ENCODE peak calls at places on chromosomes 7 and 10, in four cellular contexts. S, P, K and X are unnamed samples.

GRCh38 chr7:115332691-115333090 is 410.8 kb downstream of the MDFIC start:
- DNase-seq in S (no peak), P (no peak), K (no peak), X (no peak)

GRCh38 chr10:47457826-47458225 is 26.1 kb downstream of the ANXA8 start:
- DNase-seq in K (no peak), P (peak), S (no peak), X (no peak)

GRCh38 chr7:6658618-6659345 is 21.7 kb downstream of the ZNF316 start:
- DNase-seq in K (no peak), P (no peak), S (no peak), X (no peak)

GRCh38 chr10:79316671-79317431 is 30.4 kb upstream of the PPIF start:
- DNase-seq in P (no peak), S (peak), K (no peak), X (no peak)

GRCh38 chr7:1355568-1356340 is 103.5 kb downstream of the MICALL2 start:
- DNase-seq in S (no peak), K (no peak), P (no peak), X (no peak)

GRCh38 chr7:139108256-139109187 is 998 bp downstream of the ZC3HAV1 start:
- DNase-seq in P (peak), S (peak), K (peak), X (peak)

GRCh38 chr10:31876616-31877352 is 51.8 kb downstream of the ARHGAP12 start:
- DNase-seq in P (no peak), S (no peak), K (no peak), X (no peak)

GRCh38 chr10:124565565-124566221 is 104.1 kb downstream of the LHPP start:
- DNase-seq in K (peak), S (no peak), P (peak), X (peak)

GRCh38 chr10:24439935-24440334 is 231.0 kb downstream of the KIAA1217 start:
- DNase-seq in P (no peak), S (no peak), K (no peak), X (no peak)

GRCh38 chr10:22133640-22134624 is 83.9 kb downstream of the EBLN1 start:
- DNase-seq in K (no peak), P (no peak), S (peak), X (no peak)

GRCh38 chr10:84097787-84098353 is 41.4 kb upstream of the GHITM start:
- DNase-seq in P (no peak), S (peak), K (no peak), X (peak)

GRCh38 chr7:5382281-5383041 is 41.2 kb downstream of the TNRC18 start:
- DNase-seq in S (peak), K (peak), P (peak), X (peak)

GRCh38 chr7:117051808-117052207 is 98.5 kb downstream of the ST7 start:
- DNase-seq in S (no peak), P (no peak), K (no peak), X (no peak)

GRCh38 chr7:116443101-116443523 is 56.4 kb upstream of the CAV2 start:
- DNase-seq in S (peak), P (no peak), K (no peak), X (no peak)

GRCh38 chr10:78062296-78062695 is 28.6 kb downstream of the RPS24 start:
- DNase-seq in K (no peak), S (no peak), P (no peak), X (no peak)

GRCh38 chr7:47581821-47582747 is at the start of gene TNS3:
- DNase-seq in S (peak), K (peak), P (peak), X (no peak)

GRCh38 chr10:109972372-109973001 is 35.3 kb upstream of the ADD3 start:
- DNase-seq in K (no peak), S (no peak), P (no peak), X (no peak)

GRCh38 chr7:41624818-41625217 is 78.1 kb downstream of the INHBA start:
- DNase-seq in S (peak), K (no peak), P (no peak), X (no peak)

GRCh38 chr10:132240581-132240980 is 53.8 kb downstream of the DPYSL4 start:
- DNase-seq in K (no peak), P (no peak), S (no peak), X (no peak)

GRCh38 chr7:42693722-42694121 is 218.1 kb downstream of the C7orf25 start:
- DNase-seq in S (no peak), K (no peak), P (no peak), X (no peak)

GRCh38 chr10:114328278-114328812 is 76.0 kb downstream of the AFAP1L2 start:
- DNase-seq in K (no peak), P (no peak), S (no peak), X (no peak)

GRCh38 chr10:60921631-60922030 is 22.4 kb downstream of the RHOBTB1 start:
- DNase-seq in S (no peak), K (no peak), P (no peak), X (no peak)

GRCh38 chr7:128172151-128172550 is 68.9 kb upstream of the LEP start:
- DNase-seq in K (peak), S (no peak), P (no peak), X (no peak)

DNA sequence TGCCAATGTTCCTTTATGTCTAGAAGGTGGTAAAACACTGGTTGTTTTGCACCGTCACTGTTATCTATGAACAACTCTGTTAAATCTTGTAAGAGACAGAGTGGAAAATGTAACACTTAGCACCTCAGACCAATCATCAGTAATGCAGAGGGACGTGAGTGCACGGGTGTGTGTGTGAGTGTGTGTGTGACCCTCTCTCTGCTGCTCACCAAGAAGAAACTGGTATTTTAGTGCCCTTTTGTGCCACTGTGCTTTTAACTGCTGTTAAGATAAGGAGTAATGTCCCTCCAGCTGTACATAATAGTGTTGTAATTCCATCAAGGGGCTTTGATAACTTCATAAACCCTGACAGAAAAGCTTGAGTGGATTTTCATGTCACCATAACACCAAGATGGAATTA is 130.1 kb downstream of the CREB5 start:
- DNase-seq in K (no peak), S (peak), P (no peak), X (no peak)
- H2BK12ac ChIP-seq in K (no peak), S (no peak), P (no peak), X (no peak)

GRCh38 chr10:72037811-72038210 is 50.5 kb downstream of the SPOCK2 start:
- DNase-seq in P (no peak), K (no peak), S (no peak), X (peak)

GRCh38 chr10:72038458-72039001 is 49.8 kb downstream of the SPOCK2 start:
- DNase-seq in P (no peak), S (peak), K (no peak), X (no peak)

GRCh38 chr10:72037266-72037665 is 51.1 kb downstream of the SPOCK2 start:
- DNase-seq in K (no peak), S (no peak), P (no peak), X (no peak)

GRCh38 chr10:72041491-72041890 is 46.9 kb downstream of the SPOCK2 start:
- DNase-seq in K (no peak), P (no peak), S (no peak), X (no peak)

DNA sequence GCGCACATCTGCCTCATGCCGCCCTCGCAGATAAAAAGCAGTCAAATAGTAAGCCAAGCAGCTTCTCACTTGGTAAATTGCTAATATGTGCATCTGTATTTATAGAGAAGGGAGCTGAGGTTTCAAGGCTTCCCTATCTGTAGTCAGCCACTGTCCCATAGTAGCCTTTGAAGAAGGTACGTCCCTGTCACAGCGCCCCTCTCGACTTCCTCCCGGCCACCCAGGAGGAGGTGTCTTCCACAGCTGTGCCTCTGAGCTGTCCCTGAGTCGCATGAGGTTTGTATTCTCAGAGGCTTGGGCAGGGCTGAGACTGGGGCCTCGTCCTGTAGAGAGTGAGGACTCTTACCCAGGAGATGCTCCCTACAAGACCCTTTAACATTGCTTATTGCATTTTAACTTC is 49.0 kb downstream of the SPOCK2 start:
- DNase-seq in P (no peak), S (no peak), K (no peak), X (no peak)
- H2BK12ac ChIP-seq in P (no peak), S (peak), K (no peak), X (no peak)

GRCh38 chr10:86872757-86873156 is 84.7 kb downstream of the MMRN2 start:
- DNase-seq in K (no peak), P (no peak), S (peak), X (no peak)
- H2BK12ac ChIP-seq in K (no peak), P (peak), S (peak), X (no peak)

DNA sequence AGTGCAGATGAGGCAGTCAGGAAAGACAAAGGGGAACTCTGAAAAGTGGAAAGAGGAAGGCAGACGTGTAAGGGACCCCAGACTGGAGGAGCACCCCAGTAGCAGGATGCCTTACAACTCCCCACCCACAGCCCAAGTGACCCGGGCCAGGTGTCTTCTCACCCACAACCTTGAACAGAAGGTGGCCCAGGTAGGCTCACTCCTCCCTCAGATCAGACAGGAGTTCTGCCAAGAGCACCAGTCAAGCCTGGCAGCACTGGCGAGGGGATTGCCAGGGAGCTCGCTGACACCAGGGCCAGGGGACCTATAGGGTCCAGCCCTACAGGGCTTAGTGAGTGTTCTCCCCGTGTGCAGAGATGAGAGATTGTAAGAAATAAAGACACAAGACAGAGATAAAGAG is 27.1 kb upstream of the LMBR1 start:
- DNase-seq in K (no peak), S (no peak), P (no peak), X (no peak)
- H2BK12ac ChIP-seq in K (no peak), S (no peak), P (no peak), X (no peak)

GRCh38 chr7:46283852-46284251 is 362.8 kb upstream of the IGFBP3 start:
- DNase-seq in K (no peak), S (no peak), P (no peak), X (no peak)

GRCh38 chr7:46288010-46288409 is 366.9 kb upstream of the IGFBP3 start:
- DNase-seq in K (no peak), P (no peak), S (no peak), X (no peak)

GRCh38 chr7:46285856-46286255 is 364.8 kb upstream of the IGFBP3 start:
- DNase-seq in P (no peak), K (no peak), S (no peak), X (no peak)

GRCh38 chr7:46286346-46286745 is 365.3 kb upstream of the IGFBP3 start:
- DNase-seq in P (no peak), S (no peak), K (no peak), X (no peak)

GRCh38 chr7:46286957-46287356 is 365.9 kb upstream of the IGFBP3 start:
- DNase-seq in K (no peak), S (no peak), P (no peak), X (no peak)
- H2BK12ac ChIP-seq in K (no peak), S (no peak), P (no peak), X (no peak)

GRCh38 chr10:59242057-59242456 is 65.6 kb downstream of the PHYHIPL start:
- DNase-seq in P (no peak), S (no peak), K (no peak), X (no peak)
- H2BK12ac ChIP-seq in P (peak), S (no peak), K (no peak), X (no peak)

DNA sequence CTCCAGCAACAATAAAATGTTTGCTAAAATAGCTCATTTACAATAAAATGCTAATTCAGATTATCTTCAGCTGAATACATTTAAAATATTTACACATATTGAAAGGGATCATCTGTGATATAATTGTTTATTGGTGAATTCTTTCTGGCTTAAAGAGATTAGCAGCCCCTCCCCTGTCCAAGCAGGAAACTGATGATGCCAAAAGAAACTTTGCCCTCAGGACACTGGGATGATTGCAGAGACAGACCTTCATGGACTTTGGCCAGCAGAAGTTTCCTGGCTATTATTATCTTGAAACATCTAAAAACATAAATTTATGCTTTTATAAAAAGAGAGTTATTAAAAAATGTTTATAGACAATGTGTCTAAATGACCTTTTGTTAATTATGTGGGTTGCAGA is 764.9 kb upstream of the MBL2 start:
- DNase-seq in K (no peak), S (no peak), P (no peak), X (no peak)
- H2BK12ac ChIP-seq in K (no peak), S (no peak), P (no peak), X (no peak)

GRCh38 chr7:146635200-146636032 is 518.8 kb downstream of the CNTNAP2 start:
- DNase-seq in S (no peak), K (peak), P (no peak), X (peak)
- H2BK12ac ChIP-seq in S (no peak), K (no peak), P (no peak), X (no peak)

DNA sequence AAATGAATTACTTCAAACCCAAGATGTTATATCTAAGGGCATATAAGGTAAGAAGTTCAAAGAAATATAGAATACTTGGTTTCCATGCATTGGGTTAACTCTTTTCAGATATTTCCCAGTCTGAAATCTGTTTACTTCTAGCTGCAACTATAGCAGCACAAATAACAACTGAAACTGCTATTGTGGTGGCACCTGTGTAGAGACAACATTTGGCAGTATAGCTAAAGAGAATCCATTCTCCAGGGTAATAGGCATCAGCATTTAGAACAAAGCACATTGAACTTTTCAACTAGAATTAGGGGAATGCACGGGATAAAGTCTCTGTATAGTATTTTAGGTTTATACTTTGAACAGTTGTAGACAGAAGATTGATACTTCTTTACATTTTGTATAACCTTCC is 19.7 kb upstream of the CALCR start:
- DNase-seq in P (no peak), K (no peak), S (no peak), X (no peak)
- H2BK12ac ChIP-seq in P (no peak), K (no peak), S (no peak), X (no peak)

DNA sequence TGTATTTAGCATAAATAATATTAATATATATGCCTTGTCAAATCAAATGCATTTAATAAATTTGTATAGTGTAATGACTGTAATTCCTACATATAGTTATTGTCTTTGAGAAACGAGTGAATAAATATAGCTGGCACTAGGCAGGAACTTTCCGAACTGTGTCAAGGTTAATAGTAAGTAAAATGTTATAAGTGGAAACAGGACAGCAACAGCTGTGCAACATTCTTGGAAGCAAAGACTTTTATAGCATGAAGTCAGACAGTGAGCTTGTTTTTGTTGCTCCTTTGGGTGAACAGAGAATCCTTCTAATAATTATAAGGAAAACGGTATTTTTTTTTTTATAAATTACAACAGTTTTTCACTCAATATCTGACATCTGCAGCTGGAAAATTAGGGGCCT is 14.0 kb upstream of the EXOC6 start:
- DNase-seq in S (no peak), P (no peak), K (no peak), X (no peak)
- H2BK12ac ChIP-seq in S (no peak), P (no peak), K (no peak), X (no peak)